ENCODE peak calls at places on chromosomes 1 and 21, in nine cellular contexts. One of them, this sample, is unnamed.

GRCh38 chr21:34280987-34281386 is 82.8 kb upstream of the KCNE2 start:
- DNase-seq in activated CD4-positive, alpha-beta T cell treated with anti-CD3 and anti-CD28 coated beads, Interleukin-2, amount 50 U/mL, for 1 hour: no peak
- DNase-seq in T-helper 17 cell: no peak
- DNase-seq in cardiac fibroblast: no peak
- DNase-seq in skeletal muscle cell: no peak
- DNase-seq in Caco-2: no peak
- DNase-seq in prostate gland: no peak
- DNase-seq in fibroblast of mammary gland: peak
- DNase-seq in H54: no peak
- DNase-seq in this sample: no peak

GRCh38 chr1:185567438-185567837 is 166.8 kb upstream of the HMCN1 start:
- DNase-seq in activated CD4-positive, alpha-beta T cell treated with anti-CD3 and anti-CD28 coated beads, Interleukin-2, amount 50 U/mL, for 1 hour: no peak
- DNase-seq in T-helper 17 cell: no peak
- DNase-seq in cardiac fibroblast: no peak
- DNase-seq in skeletal muscle cell: no peak
- DNase-seq in Caco-2: no peak
- DNase-seq in prostate gland: no peak
- DNase-seq in fibroblast of mammary gland: no peak
- DNase-seq in H54: no peak
- DNase-seq in this sample: no peak

GRCh38 chr1:214044438-214045214 is 56.9 kb downstream of the PROX1 start:
- DNase-seq in activated CD4-positive, alpha-beta T cell treated with anti-CD3 and anti-CD28 coated beads, Interleukin-2, amount 50 U/mL, for 1 hour: no peak
- DNase-seq in T-helper 17 cell: no peak
- DNase-seq in cardiac fibroblast: no peak
- DNase-seq in skeletal muscle cell: no peak
- DNase-seq in Caco-2: no peak
- DNase-seq in prostate gland: no peak
- DNase-seq in fibroblast of mammary gland: no peak
- DNase-seq in H54: no peak
- DNase-seq in this sample: no peak

GRCh38 chr1:6162773-6163172 is 17.3 kb downstream of the CHD5 start:
- DNase-seq in activated CD4-positive, alpha-beta T cell treated with anti-CD3 and anti-CD28 coated beads, Interleukin-2, amount 50 U/mL, for 1 hour: no peak
- DNase-seq in T-helper 17 cell: no peak
- DNase-seq in cardiac fibroblast: no peak
- DNase-seq in skeletal muscle cell: no peak
- DNase-seq in Caco-2: no peak
- DNase-seq in prostate gland: no peak
- DNase-seq in fibroblast of mammary gland: no peak
- DNase-seq in H54: no peak
- DNase-seq in this sample: no peak

GRCh38 chr1:204623894-204624361 is 61.6 kb downstream of the LRRN2 start:
- DNase-seq in activated CD4-positive, alpha-beta T cell treated with anti-CD3 and anti-CD28 coated beads, Interleukin-2, amount 50 U/mL, for 1 hour: peak
- DNase-seq in T-helper 17 cell: no peak
- DNase-seq in cardiac fibroblast: no peak
- DNase-seq in skeletal muscle cell: no peak
- DNase-seq in Caco-2: peak
- DNase-seq in prostate gland: no peak
- DNase-seq in fibroblast of mammary gland: no peak
- DNase-seq in H54: no peak
- DNase-seq in this sample: peak

GRCh38 chr1:172478485-172478884 is 34.6 kb upstream of the PIGC start:
- DNase-seq in activated CD4-positive, alpha-beta T cell treated with anti-CD3 and anti-CD28 coated beads, Interleukin-2, amount 50 U/mL, for 1 hour: no peak
- DNase-seq in T-helper 17 cell: no peak
- DNase-seq in cardiac fibroblast: no peak
- DNase-seq in skeletal muscle cell: no peak
- DNase-seq in Caco-2: no peak
- DNase-seq in prostate gland: no peak
- DNase-seq in fibroblast of mammary gland: no peak
- DNase-seq in H54: no peak
- DNase-seq in this sample: no peak

GRCh38 chr1:185528084-185528656 is 206.0 kb upstream of the HMCN1 start:
- DNase-seq in activated CD4-positive, alpha-beta T cell treated with anti-CD3 and anti-CD28 coated beads, Interleukin-2, amount 50 U/mL, for 1 hour: no peak
- DNase-seq in T-helper 17 cell: no peak
- DNase-seq in cardiac fibroblast: no peak
- DNase-seq in skeletal muscle cell: no peak
- DNase-seq in Caco-2: no peak
- DNase-seq in prostate gland: no peak
- DNase-seq in fibroblast of mammary gland: no peak
- DNase-seq in H54: no peak
- DNase-seq in this sample: no peak

GRCh38 chr1:47411441-47411840 is 4.6 kb upstream of the FOXE3 start:
- DNase-seq in activated CD4-positive, alpha-beta T cell treated with anti-CD3 and anti-CD28 coated beads, Interleukin-2, amount 50 U/mL, for 1 hour: no peak
- DNase-seq in T-helper 17 cell: no peak
- DNase-seq in cardiac fibroblast: no peak
- DNase-seq in skeletal muscle cell: no peak
- DNase-seq in Caco-2: no peak
- DNase-seq in prostate gland: no peak
- DNase-seq in fibroblast of mammary gland: no peak
- DNase-seq in H54: no peak
- DNase-seq in this sample: no peak

GRCh38 chr21:15560383-15561056 is 169.3 kb upstream of the USP25 start:
- DNase-seq in activated CD4-positive, alpha-beta T cell treated with anti-CD3 and anti-CD28 coated beads, Interleukin-2, amount 50 U/mL, for 1 hour: no peak
- DNase-seq in T-helper 17 cell: no peak
- DNase-seq in cardiac fibroblast: no peak
- DNase-seq in skeletal muscle cell: no peak
- DNase-seq in Caco-2: no peak
- DNase-seq in prostate gland: no peak
- DNase-seq in fibroblast of mammary gland: no peak
- DNase-seq in H54: no peak
- DNase-seq in this sample: no peak

GRCh38 chr1:55385402-55386018 is 170.3 kb upstream of the USP24 start:
- DNase-seq in activated CD4-positive, alpha-beta T cell treated with anti-CD3 and anti-CD28 coated beads, Interleukin-2, amount 50 U/mL, for 1 hour: no peak
- DNase-seq in T-helper 17 cell: no peak
- DNase-seq in cardiac fibroblast: no peak
- DNase-seq in skeletal muscle cell: no peak
- DNase-seq in Caco-2: no peak
- DNase-seq in prostate gland: no peak
- DNase-seq in fibroblast of mammary gland: no peak
- DNase-seq in H54: no peak
- DNase-seq in this sample: no peak

GRCh38 chr1:227131193-227131592 is 187.1 kb downstream of the CDC42BPA start:
- DNase-seq in activated CD4-positive, alpha-beta T cell treated with anti-CD3 and anti-CD28 coated beads, Interleukin-2, amount 50 U/mL, for 1 hour: no peak
- DNase-seq in T-helper 17 cell: no peak
- DNase-seq in cardiac fibroblast: peak
- DNase-seq in skeletal muscle cell: peak
- DNase-seq in Caco-2: no peak
- DNase-seq in prostate gland: no peak
- DNase-seq in fibroblast of mammary gland: peak
- DNase-seq in H54: no peak
- DNase-seq in this sample: peak

GRCh38 chr1:209583408-209583807 is at the start of gene CAMK1G:
- DNase-seq in activated CD4-positive, alpha-beta T cell treated with anti-CD3 and anti-CD28 coated beads, Interleukin-2, amount 50 U/mL, for 1 hour: no peak
- DNase-seq in T-helper 17 cell: no peak
- DNase-seq in cardiac fibroblast: peak
- DNase-seq in skeletal muscle cell: no peak
- DNase-seq in Caco-2: no peak
- DNase-seq in prostate gland: no peak
- DNase-seq in fibroblast of mammary gland: peak
- DNase-seq in H54: peak
- DNase-seq in this sample: no peak

GRCh38 chr1:158016651-158017335 is 23.3 kb downstream of the KIRREL1 start:
- DNase-seq in activated CD4-positive, alpha-beta T cell treated with anti-CD3 and anti-CD28 coated beads, Interleukin-2, amount 50 U/mL, for 1 hour: no peak
- DNase-seq in T-helper 17 cell: no peak
- DNase-seq in cardiac fibroblast: no peak
- DNase-seq in skeletal muscle cell: no peak
- DNase-seq in Caco-2: no peak
- DNase-seq in prostate gland: no peak
- DNase-seq in fibroblast of mammary gland: no peak
- DNase-seq in H54: no peak
- DNase-seq in this sample: peak

GRCh38 chr1:236301958-236302335 is 20.2 kb upstream of the ERO1B start:
- DNase-seq in activated CD4-positive, alpha-beta T cell treated with anti-CD3 and anti-CD28 coated beads, Interleukin-2, amount 50 U/mL, for 1 hour: no peak
- DNase-seq in T-helper 17 cell: no peak
- DNase-seq in cardiac fibroblast: no peak
- DNase-seq in skeletal muscle cell: no peak
- DNase-seq in Caco-2: no peak
- DNase-seq in prostate gland: no peak
- DNase-seq in fibroblast of mammary gland: no peak
- DNase-seq in H54: no peak
- DNase-seq in this sample: no peak

GRCh38 chr1:100896481-100896982 is 642 bp downstream of the SLC30A7 start:
- DNase-seq in activated CD4-positive, alpha-beta T cell treated with anti-CD3 and anti-CD28 coated beads, Interleukin-2, amount 50 U/mL, for 1 hour: peak
- DNase-seq in T-helper 17 cell: peak
- DNase-seq in cardiac fibroblast: peak
- DNase-seq in skeletal muscle cell: peak
- DNase-seq in Caco-2: peak
- DNase-seq in prostate gland: peak
- DNase-seq in fibroblast of mammary gland: peak
- DNase-seq in H54: peak
- DNase-seq in this sample: peak

GRCh38 chr1:230240446-230241076 is 173.5 kb downstream of the GALNT2 start:
- DNase-seq in activated CD4-positive, alpha-beta T cell treated with anti-CD3 and anti-CD28 coated beads, Interleukin-2, amount 50 U/mL, for 1 hour: no peak
- DNase-seq in T-helper 17 cell: no peak
- DNase-seq in cardiac fibroblast: no peak
- DNase-seq in skeletal muscle cell: no peak
- DNase-seq in Caco-2: no peak
- DNase-seq in prostate gland: no peak
- DNase-seq in fibroblast of mammary gland: peak
- DNase-seq in H54: no peak
- DNase-seq in this sample: no peak